ENCODE peak calls at places on chromosome 19, in nine cellular contexts. O is hepatocyte, L is A549, Q is fibroblast of villous mesenchyme, R is stomach, I is lower lobe of right lung, W is fibroblast of lung, H is psoas muscle, N is AG10803. K is an unnamed sample.

GRCh38 chr19:10780368-10780767 is 55.6 kb downstream of the TMED1 start:
- DNase-seq in Q (peak; percentile 95), I (peak; percentile 61), N (peak; percentile 24), O (no peak), H (peak; percentile 61), L (no peak), R (no peak), W (peak; percentile 72), K (no peak)

GRCh38 chr19:5961969-5962945 is 15.7 kb downstream of the RANBP3 start:
- DNase-seq in R (peak; percentile 76), I (peak; percentile 81), H (no peak), N (peak; percentile 67), L (no peak), W (peak; percentile 69), Q (peak; percentile 86), O (peak; percentile 83), K (no peak)

GRCh38 chr19:45608948-45609347 is 6.9 kb upstream of the GPR4 start:
- DNase-seq in R (no peak), N (no peak), L (no peak), Q (no peak), H (no peak), I (no peak), W (no peak), O (no peak), K (no peak)

GRCh38 chr19:30090963-30091362 is 148.9 kb downstream of the URI1 start:
- DNase-seq in N (no peak), R (no peak), O (no peak), H (no peak), W (no peak), Q (no peak), I (no peak), L (no peak), K (no peak)

GRCh38 chr19:13022111-13022858 is 27.0 kb downstream of the NFIX start:
- DNase-seq in H (peak; percentile 63), L (no peak), N (peak; percentile 75), I (peak; percentile 49), O (no peak), Q (peak; percentile 70), W (peak; percentile 66), R (no peak), K (no peak)

GRCh38 chr19:30791116-30791515 is 418.9 kb downstream of the ZNF536 start:
- DNase-seq in I (no peak), O (no peak), R (no peak), L (no peak), Q (no peak), H (no peak), W (no peak), N (no peak), K (no peak)

GRCh38 chr19:14318873-14319272 is 62.4 kb upstream of the ADGRE5 start:
- DNase-seq in N (no peak), R (no peak), O (peak; percentile 19), I (peak; percentile 50), Q (no peak), L (no peak), H (no peak), W (no peak), K (no peak)

GRCh38 chr19:13099073-13099999 is 3.3 kb downstream of the LYL1 start:
- DNase-seq in L (no peak), I (peak; percentile 91), O (peak; percentile 63), Q (peak; percentile 46), W (no peak), R (peak; percentile 78), H (peak; percentile 76), N (peak; percentile 71), K (no peak)

GRCh38 chr19:12789904-12790619 is 1.2 kb upstream of the JUNB start:
- DNase-seq in H (peak; percentile 98), O (peak; percentile 98), I (peak; percentile 99), W (peak; percentile 96), R (peak; percentile 96), L (peak; percentile 94), Q (peak; percentile 98), N (peak; percentile 97), K (no peak)

GRCh38 chr19:5293607-5294089 is 47.0 kb downstream of the PTPRS start:
- DNase-seq in L (no peak), R (peak; percentile 49), O (peak; percentile 72), Q (peak; percentile 41), I (no peak), N (peak; percentile 56), H (peak; percentile 48), W (no peak), K (peak; percentile 46)

GRCh38 chr19:12676384-12676792 is 5.3 kb downstream of the DHPS start:
- DNase-seq in Q (peak; percentile 70), I (peak; percentile 87), N (peak; percentile 67), O (peak; percentile 89), H (peak; percentile 80), W (peak; percentile 72), R (peak; percentile 85), L (peak; percentile 80), K (peak; percentile 67)

GRCh38 chr19:51478381-51479285 is at the start of gene CEACAM18:
- DNase-seq in I (no peak), R (no peak), L (no peak), H (no peak), O (peak; percentile 28), Q (no peak), W (no peak), N (no peak), K (no peak)

GRCh38 chr19:6273701-6274601 is 5.8 kb downstream of the MLLT1 start:
- DNase-seq in H (peak; percentile 90), W (peak; percentile 91), O (peak; percentile 62), L (no peak), I (peak; percentile 88), N (peak; percentile 94), Q (peak; percentile 96), R (peak; percentile 83), K (no peak)

GRCh38 chr19:10872551-10873107 is 1.3 kb downstream of the CARM1 start:
- DNase-seq in O (no peak), N (no peak), L (no peak), H (no peak), W (no peak), I (no peak), Q (no peak), R (no peak), K (no peak)

GRCh38 chr19:35349614-35350521 is 2.2 kb downstream of the FFAR1 start:
- DNase-seq in O (no peak), I (peak; percentile 37), L (no peak), N (no peak), Q (no peak), W (no peak), H (no peak), R (no peak), K (no peak)

DNA sequence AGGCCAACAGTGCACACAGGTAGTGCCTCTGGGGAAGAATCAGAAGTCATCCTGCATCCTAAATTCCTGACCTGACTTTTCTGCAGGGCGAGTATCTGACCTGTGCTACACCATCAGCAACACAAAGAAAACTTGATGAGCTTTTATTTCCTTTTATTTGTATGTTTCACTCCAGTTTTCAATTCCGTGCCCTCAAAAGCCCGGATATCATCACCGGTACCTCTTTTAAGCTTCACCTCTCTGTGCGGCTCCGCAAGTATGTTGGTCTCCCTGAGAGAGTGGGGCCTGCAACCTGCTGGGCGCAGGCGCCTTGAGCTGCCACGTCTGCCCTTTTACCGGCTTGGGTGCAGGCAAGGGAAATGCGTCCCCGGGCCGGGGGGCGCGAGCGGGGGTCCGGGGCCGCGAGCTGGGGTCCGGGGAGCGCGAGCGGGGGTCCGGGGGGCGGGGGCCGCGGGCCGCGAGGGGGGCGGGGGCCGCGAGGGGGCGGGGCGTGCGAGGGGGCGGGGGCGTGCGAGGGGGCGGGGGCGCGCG is 4.3 kb upstream of the DUXA start:
- DNase-seq in Q (peak; percentile 26), L (no peak), R (no peak), N (peak; percentile 35), I (peak; percentile 49), W (peak; percentile 12), O (peak; percentile 76), H (peak; percentile 39), K (no peak)
- H3K4me3 ChIP-seq in Q (peak overlapping the region; percentile 46), L (no peak overlapping the region), R (peak overlapping the region; percentile 36), N (peak overlapping the region; percentile 47), I (peak overlapping the region; percentile 39), W (no peak overlapping the region), O (peak overlapping the region; percentile 29), H (peak overlapping the region; percentile 46), K (peak overlapping the region; percentile 11)

DNA sequence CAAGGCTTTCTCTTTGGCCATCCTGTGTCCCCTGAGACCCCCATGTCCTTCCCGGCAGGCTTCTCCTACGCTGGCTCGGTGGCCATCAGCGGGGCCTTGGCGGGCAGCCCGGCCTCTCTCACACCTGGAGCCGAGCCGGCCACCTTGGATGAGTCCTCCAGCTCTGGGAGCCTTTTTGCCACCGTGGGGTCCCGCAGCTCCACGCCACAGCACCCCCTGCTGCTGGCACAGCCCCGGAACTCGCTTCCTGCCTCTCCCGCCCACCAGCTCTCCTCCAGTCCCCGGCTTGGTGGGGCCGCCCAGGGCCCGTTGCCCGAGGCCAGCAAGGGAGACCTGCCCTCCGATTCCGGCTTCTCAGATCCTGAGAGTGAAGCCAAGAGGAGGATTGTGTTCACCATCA is 14.2 kb downstream of the PLEKHJ1 start:
- DNase-seq in H (no peak), O (no peak), I (no peak), L (no peak), W (no peak), N (no peak), R (no peak), Q (no peak), K (no peak)
- TF ChIP-seq CTCF in H (peak; percentile 17), O (peak; percentile 27), I (peak; percentile 9), L (no peak), W (peak; percentile 13), N (no peak), R (no peak), Q (peak; percentile 34), K (no peak)

GRCh38 chr19:16325161-16325527 is 518 bp downstream of the KLF2 start:
- DNase-seq in O (peak; percentile 66), N (peak; percentile 31), I (peak; percentile 76), R (no peak), Q (no peak), W (no peak), L (peak; percentile 41), H (peak; percentile 66), K (no peak)
- H3K4me3 ChIP-seq in O (peak overlapping the region; percentile 78), N (peak overlapping the region; percentile 85), I (peak overlapping the region; percentile 82), R (peak overlapping the region; percentile 80), Q (peak overlapping the region; percentile 65), W (peak overlapping the region; percentile 47), L (peak overlapping the region; percentile 76), H (peak overlapping the region; percentile 80), K (peak overlapping the region; percentile 53)

DNA sequence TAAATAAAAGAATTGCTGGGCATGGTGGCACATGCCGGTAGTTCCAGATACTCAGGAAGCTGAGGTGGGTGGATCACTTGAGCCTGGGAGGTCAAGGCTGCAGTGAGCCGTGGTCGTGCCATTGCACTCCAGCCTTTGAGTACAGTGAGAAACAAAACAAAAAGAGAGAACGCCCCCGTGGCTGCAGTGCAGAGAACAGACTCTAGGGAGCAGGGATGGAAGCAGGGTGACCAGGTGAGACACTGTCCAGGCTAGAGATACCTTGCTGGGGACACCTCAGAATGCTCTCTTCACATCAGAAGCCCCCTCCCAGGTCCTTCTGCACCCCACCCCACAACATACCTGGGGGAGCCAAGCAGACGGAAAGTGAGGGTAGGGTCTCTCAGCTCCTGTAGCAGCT is 24.8 kb downstream of the MAP4K1 start:
- DNase-seq in R (no peak), Q (no peak), W (no peak), N (no peak), L (no peak), O (no peak), I (no peak), H (no peak), K (no peak)
- TF ChIP-seq CTCF in R (no peak), Q (no peak), W (no peak), N (no peak), L (no peak), O (no peak), I (no peak), H (no peak), K (no peak)

DNA sequence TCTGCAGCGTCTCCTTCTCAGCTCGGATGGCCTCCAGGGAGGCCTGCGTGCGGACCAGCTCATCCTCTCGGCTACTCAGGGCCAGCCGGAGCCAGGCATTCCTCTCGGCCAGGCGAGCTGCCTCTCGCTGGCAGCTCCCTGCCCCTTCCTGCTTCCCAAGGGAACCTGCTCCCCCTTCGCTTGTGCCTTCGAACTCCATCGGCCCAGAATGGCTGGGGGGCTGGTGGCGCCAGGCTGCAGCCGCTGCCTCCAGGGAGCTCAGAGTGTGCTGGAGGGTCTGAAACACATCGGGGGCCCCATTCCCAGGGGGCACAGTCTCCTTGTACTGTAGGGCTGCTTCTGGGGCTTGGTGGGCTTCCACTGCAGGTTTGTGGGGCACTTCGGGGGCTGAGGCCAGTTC is 2.0 kb downstream of the USHBP1 start:
- DNase-seq in W (no peak), L (no peak), H (no peak), Q (no peak), I (no peak), R (no peak), O (no peak), N (no peak), K (no peak)
- H3K4me3 ChIP-seq in W (no peak overlapping the region), L (no peak overlapping the region), H (peak overlapping the region; percentile 52), Q (no peak overlapping the region), I (peak overlapping the region; percentile 59), R (no peak overlapping the region), O (no peak overlapping the region), N (no peak overlapping the region), K (no peak overlapping the region)